ENCODE peak calls at places on chromosome 1, in six cellular contexts. One of them, this sample, is unnamed.
A peak's percentile ranks its signal among the peaks of the same experiment; 100 is the strongest.

GRCh38 chr1:101460709-101461108 is 223.9 kb downstream of the S1PR1 start:
- DNase-seq in tibial nerve: no peak
- DNase-seq in right atrium auricular region: no peak
- DNase-seq in psoas muscle: no peak
- DNase-seq in WTC11: no peak
- DNase-seq in dorsolateral prefrontal cortex: no peak
- DNase-seq in this sample: no peak

GRCh38 chr1:214694769-214695168 is 91.8 kb downstream of the CENPF start:
- DNase-seq in psoas muscle: no peak
- DNase-seq in dorsolateral prefrontal cortex: no peak
- DNase-seq in right atrium auricular region: no peak
- DNase-seq in WTC11: no peak
- DNase-seq in tibial nerve: no peak
- DNase-seq in this sample: no peak

GRCh38 chr1:68269637-68270430 is 37.5 kb upstream of the WLS start:
- DNase-seq in dorsolateral prefrontal cortex: no peak
- DNase-seq in right atrium auricular region: no peak
- DNase-seq in psoas muscle: no peak
- DNase-seq in tibial nerve: no peak
- DNase-seq in WTC11: no peak
- DNase-seq in this sample: no peak

GRCh38 chr1:1419812-1420653 is 1.0 kb downstream of the ANKRD65 start:
- DNase-seq in psoas muscle: peak; percentile 63
- DNase-seq in WTC11: peak; percentile 52
- DNase-seq in right atrium auricular region: no peak
- DNase-seq in dorsolateral prefrontal cortex: no peak
- DNase-seq in tibial nerve: no peak
- DNase-seq in this sample: no peak

GRCh38 chr1:206674745-206675175 is 9.9 kb upstream of the MAPKAPK2 start:
- DNase-seq in psoas muscle: peak; percentile 62
- DNase-seq in tibial nerve: peak; percentile 28
- DNase-seq in right atrium auricular region: no peak
- DNase-seq in WTC11: no peak
- DNase-seq in dorsolateral prefrontal cortex: no peak
- DNase-seq in this sample: no peak

GRCh38 chr1:9784508-9785133 is 39.1 kb downstream of the CLSTN1 start:
- DNase-seq in tibial nerve: peak; percentile 15
- DNase-seq in dorsolateral prefrontal cortex: no peak
- DNase-seq in right atrium auricular region: no peak
- DNase-seq in psoas muscle: no peak
- DNase-seq in WTC11: peak; percentile 63
- DNase-seq in this sample: peak; percentile 51

GRCh38 chr1:109979489-109980091 is 5.0 kb upstream of the AHCYL1 start:
- DNase-seq in psoas muscle: peak; percentile 49
- DNase-seq in right atrium auricular region: no peak
- DNase-seq in dorsolateral prefrontal cortex: no peak
- DNase-seq in tibial nerve: no peak
- DNase-seq in WTC11: no peak
- DNase-seq in this sample: no peak

GRCh38 chr1:242534753-242535152 is 10.3 kb upstream of the PLD5 start:
- DNase-seq in psoas muscle: no peak
- DNase-seq in tibial nerve: no peak
- DNase-seq in right atrium auricular region: no peak
- DNase-seq in dorsolateral prefrontal cortex: no peak
- DNase-seq in WTC11: no peak
- DNase-seq in this sample: no peak

GRCh38 chr1:83999316-83999819 is 436 bp upstream of the TTLL7 start:
- DNase-seq in right atrium auricular region: peak; percentile 74
- DNase-seq in psoas muscle: peak; percentile 85
- DNase-seq in WTC11: no peak
- DNase-seq in tibial nerve: peak; percentile 49
- DNase-seq in dorsolateral prefrontal cortex: peak; percentile 92
- DNase-seq in this sample: peak; percentile 45

GRCh38 chr1:156488566-156489165 is 11.9 kb downstream of the MEF2D start:
- DNase-seq in WTC11: no peak
- DNase-seq in tibial nerve: no peak
- DNase-seq in right atrium auricular region: no peak
- DNase-seq in dorsolateral prefrontal cortex: no peak
- DNase-seq in psoas muscle: no peak
- DNase-seq in this sample: no peak

GRCh38 chr1:162908780-162909179 is 47.8 kb upstream of the CCDC190 start:
- DNase-seq in psoas muscle: no peak
- DNase-seq in tibial nerve: no peak
- DNase-seq in WTC11: no peak
- DNase-seq in right atrium auricular region: no peak
- DNase-seq in dorsolateral prefrontal cortex: no peak
- DNase-seq in this sample: no peak

GRCh38 chr1:41661428-41662060 is 177.1 kb upstream of the EDN2 start:
- DNase-seq in dorsolateral prefrontal cortex: no peak
- DNase-seq in right atrium auricular region: no peak
- DNase-seq in tibial nerve: no peak
- DNase-seq in WTC11: no peak
- DNase-seq in psoas muscle: no peak
- DNase-seq in this sample: no peak

GRCh38 chr1:41626146-41626545 is 141.7 kb upstream of the EDN2 start:
- DNase-seq in right atrium auricular region: no peak
- DNase-seq in tibial nerve: no peak
- DNase-seq in psoas muscle: peak; percentile 72
- DNase-seq in WTC11: no peak
- DNase-seq in dorsolateral prefrontal cortex: no peak
- DNase-seq in this sample: no peak

GRCh38 chr1:234902774-234903173 is 225.9 kb downstream of the TOMM20 start:
- DNase-seq in dorsolateral prefrontal cortex: no peak
- DNase-seq in psoas muscle: no peak
- DNase-seq in right atrium auricular region: no peak
- DNase-seq in tibial nerve: no peak
- DNase-seq in WTC11: no peak
- DNase-seq in this sample: no peak
- TF ChIP-seq CTCF in dorsolateral prefrontal cortex: no peak
- TF ChIP-seq CTCF in psoas muscle: no peak
- TF ChIP-seq CTCF in right atrium auricular region: no peak
- TF ChIP-seq CTCF in tibial nerve: no peak
- TF ChIP-seq CTCF in WTC11: no peak
- TF ChIP-seq CTCF in this sample: no peak

GRCh38 chr1:31764307-31765040 is at the start of gene ADGRB2:
- DNase-seq in psoas muscle: peak; percentile 48
- DNase-seq in dorsolateral prefrontal cortex: no peak
- DNase-seq in right atrium auricular region: no peak
- DNase-seq in tibial nerve: no peak
- DNase-seq in WTC11: peak; percentile 70
- DNase-seq in this sample: no peak
- TF ChIP-seq CTCF in psoas muscle: no peak
- TF ChIP-seq CTCF in dorsolateral prefrontal cortex: peak; percentile 33
- TF ChIP-seq CTCF in right atrium auricular region: peak; percentile 18
- TF ChIP-seq CTCF in tibial nerve: no peak
- TF ChIP-seq CTCF in WTC11: no peak
- TF ChIP-seq CTCF in this sample: no peak

GRCh38 chr1:17880429-17880828 is 125.3 kb downstream of the ACTL8 start:
- DNase-seq in right atrium auricular region: no peak
- DNase-seq in psoas muscle: no peak
- DNase-seq in tibial nerve: no peak
- DNase-seq in dorsolateral prefrontal cortex: no peak
- DNase-seq in WTC11: no peak
- DNase-seq in this sample: no peak

GRCh38 chr1:17883662-17884395 is 128.7 kb downstream of the ACTL8 start:
- DNase-seq in right atrium auricular region: no peak
- DNase-seq in WTC11: no peak
- DNase-seq in dorsolateral prefrontal cortex: no peak
- DNase-seq in psoas muscle: no peak
- DNase-seq in tibial nerve: no peak
- DNase-seq in this sample: no peak

GRCh38 chr1:17883136-17883535 is 128.0 kb downstream of the ACTL8 start:
- DNase-seq in dorsolateral prefrontal cortex: no peak
- DNase-seq in right atrium auricular region: no peak
- DNase-seq in tibial nerve: no peak
- DNase-seq in psoas muscle: no peak
- DNase-seq in WTC11: no peak
- DNase-seq in this sample: no peak

GRCh38 chr1:17878837-17879236 is 123.7 kb downstream of the ACTL8 start:
- DNase-seq in tibial nerve: no peak
- DNase-seq in dorsolateral prefrontal cortex: no peak
- DNase-seq in right atrium auricular region: no peak
- DNase-seq in WTC11: no peak
- DNase-seq in psoas muscle: no peak
- DNase-seq in this sample: no peak

GRCh38 chr1:17881761-17882160 is 126.6 kb downstream of the ACTL8 start:
- DNase-seq in dorsolateral prefrontal cortex: no peak
- DNase-seq in psoas muscle: no peak
- DNase-seq in WTC11: no peak
- DNase-seq in right atrium auricular region: no peak
- DNase-seq in tibial nerve: no peak
- DNase-seq in this sample: no peak
- TF ChIP-seq CTCF in dorsolateral prefrontal cortex: no peak
- TF ChIP-seq CTCF in psoas muscle: no peak
- TF ChIP-seq CTCF in WTC11: no peak
- TF ChIP-seq CTCF in right atrium auricular region: peak; percentile 23
- TF ChIP-seq CTCF in tibial nerve: no peak
- TF ChIP-seq CTCF in this sample: no peak

DNA sequence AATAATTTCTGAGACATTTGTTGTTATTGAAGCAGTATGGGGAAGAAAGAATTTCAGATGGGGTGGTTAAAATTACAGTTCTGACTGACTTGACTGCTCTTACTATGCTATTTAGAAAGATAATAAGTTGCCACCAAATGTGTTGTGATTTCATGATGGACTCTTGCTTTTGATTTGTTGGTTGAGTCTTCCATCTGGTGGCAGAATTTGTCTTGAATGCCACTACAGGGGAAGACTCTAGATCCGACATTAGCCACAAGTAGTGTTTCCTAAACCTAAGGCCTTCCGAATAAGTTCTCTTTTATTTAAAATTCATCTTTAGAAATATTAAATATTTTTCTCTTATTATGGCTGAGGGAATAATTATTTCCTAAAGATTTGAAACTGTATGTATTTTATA is 190.9 kb upstream of the ADGRL4 start:
- DNase-seq in right atrium auricular region: no peak
- DNase-seq in psoas muscle: no peak
- DNase-seq in WTC11: no peak
- DNase-seq in dorsolateral prefrontal cortex: no peak
- DNase-seq in tibial nerve: peak; percentile 18
- DNase-seq in this sample: no peak
- TF ChIP-seq CTCF in right atrium auricular region: peak; percentile 55
- TF ChIP-seq CTCF in psoas muscle: peak; percentile 29
- TF ChIP-seq CTCF in WTC11: no peak
- TF ChIP-seq CTCF in dorsolateral prefrontal cortex: no peak
- TF ChIP-seq CTCF in tibial nerve: no peak
- TF ChIP-seq CTCF in this sample: no peak